ENCODE peak calls at places on chromosomes 1 and 21, in five cellular contexts. T is stimulated activated CD8-positive, alpha-beta memory T cell treated with anti-CD3 and anti-CD28 coated beads, Interleukin-2, amount 100 ng/mL, for 1 hour; H is T-cell; J is SK-N-DZ; O is thyroid gland. C is an unnamed sample.

GRCh38 chr1:15923241-15923640 is 52.7 kb downstream of the ZBTB17 start:
- DNase-seq in T (no peak), O (no peak), H (no peak), J (no peak), C (no peak)

GRCh38 chr1:243733670-243734310 is 116.3 kb downstream of the AKT3 start:
- DNase-seq in T (no peak), J (no peak), O (no peak), H (no peak), C (no peak)

GRCh38 chr1:59025898-59026426 is 242.1 kb upstream of the JUN start:
- DNase-seq in H (no peak), J (no peak), T (no peak), O (peak; percentile 54), C (no peak)

GRCh38 chr21:42234026-42234425 is 15.1 kb downstream of the ABCG1 start:
- DNase-seq in J (no peak), H (no peak), T (no peak), O (peak; percentile 16), C (no peak)

GRCh38 chr1:4603317-4604110 is 50.9 kb upstream of the AJAP1 start:
- DNase-seq in H (no peak), O (peak; percentile 81), T (no peak), J (no peak), C (no peak)

GRCh38 chr1:78520216-78520615 is 29.4 kb downstream of the PTGFR start:
- DNase-seq in O (no peak), J (no peak), H (no peak), T (no peak), C (no peak)

GRCh38 chr1:62435231-62436038 is 1.4 kb upstream of the USP1 start:
- DNase-seq in T (no peak), H (no peak), J (peak; percentile 19), O (peak; percentile 16), C (no peak)

GRCh38 chr1:7313081-7313546 is 458.0 kb upstream of the VAMP3 start:
- DNase-seq in O (peak; percentile 30), T (no peak), H (no peak), J (no peak), C (no peak)

GRCh38 chr1:46429436-46429835 is 35.3 kb downstream of the FAAH start:
- DNase-seq in H (no peak), T (no peak), J (no peak), O (no peak), C (no peak)

GRCh38 chr1:111987502-111987901 is 2.0 kb downstream of the KCND3 start:
- DNase-seq in H (no peak), O (no peak), T (no peak), J (no peak), C (no peak)

GRCh38 chr1:41305576-41306365 is 55.5 kb upstream of the FOXO6 start:
- DNase-seq in J (no peak), H (no peak), O (no peak), T (no peak), C (no peak)

GRCh38 chr1:113904292-113904673 is 316 bp downstream of the AP4B1 start:
- DNase-seq in T (no peak), J (no peak), O (no peak), H (no peak), C (no peak)

GRCh38 chr1:100552031-100552430 is 14.1 kb downstream of the GPR88 start:
- DNase-seq in H (no peak), J (no peak), T (no peak), O (no peak), C (no peak)

GRCh38 chr1:86352096-86352495 is 44.0 kb downstream of the ODF2L start:
- DNase-seq in T (no peak), O (no peak), H (no peak), J (no peak), C (no peak)

GRCh38 chr1:244599937-244600350 is 53.0 kb upstream of the DESI2 start:
- DNase-seq in J (no peak), H (peak; percentile 11), O (no peak), T (no peak), C (peak; percentile 21)

GRCh38 chr1:226223157-226223785 is at the start of gene MIXL1:
- DNase-seq in O (peak; percentile 4), T (no peak), H (peak; percentile 11), J (no peak), C (no peak)

GRCh38 chr1:241423541-241424479 is 66.8 kb upstream of the RGS7 start:
- DNase-seq in O (no peak), T (no peak), H (peak; percentile 3), J (peak; percentile 76), C (peak; percentile 35)

GRCh38 chr1:75083848-75084514 is 50.2 kb upstream of the LHX8 start:
- DNase-seq in O (no peak), H (no peak), J (no peak), T (no peak), C (no peak)

C was measured in body of pancreas.